ENCODE peak calls at places on chromosomes 2 and 18, in seven cellular contexts. One of them, this sample, is unnamed. For H3K4me1, the result is how much of the 10 kb centered on the place peaks cover.

GRCh38 chr2:220789961-220790360 is 782.1 kb downstream of the EPHA4 start:
- DNase-seq in adrenal gland: peak
- DNase-seq in GM23338: no peak
- DNase-seq in fibroblast of lung: peak
- DNase-seq in left ventricle myocardium inferior: no peak
- DNase-seq in DND-41: no peak
- DNase-seq in uterus: no peak
- DNase-seq in this sample: no peak

GRCh38 chr18:45156941-45157340 is 458.3 kb upstream of the SLC14A2 start:
- DNase-seq in GM23338: no peak
- DNase-seq in fibroblast of lung: peak
- DNase-seq in DND-41: no peak
- DNase-seq in left ventricle myocardium inferior: no peak
- DNase-seq in uterus: no peak
- DNase-seq in adrenal gland: no peak
- DNase-seq in this sample: no peak

GRCh38 chr2:217070611-217071010 is 210.7 kb upstream of the TNP1 start:
- DNase-seq in DND-41: no peak
- DNase-seq in left ventricle myocardium inferior: no peak
- DNase-seq in GM23338: no peak
- DNase-seq in uterus: no peak
- DNase-seq in adrenal gland: no peak
- DNase-seq in fibroblast of lung: no peak
- DNase-seq in this sample: no peak

GRCh38 chr2:159968282-159968900 is 94.0 kb downstream of the PLA2R1 start:
- DNase-seq in left ventricle myocardium inferior: no peak
- DNase-seq in uterus: no peak
- DNase-seq in fibroblast of lung: peak
- DNase-seq in DND-41: peak
- DNase-seq in GM23338: peak
- DNase-seq in adrenal gland: peak
- DNase-seq in this sample: peak

GRCh38 chr18:21571763-21572162 is 28.7 kb downstream of the ESCO1 start:
- DNase-seq in uterus: no peak
- DNase-seq in DND-41: no peak
- DNase-seq in GM23338: no peak
- DNase-seq in left ventricle myocardium inferior: no peak
- DNase-seq in adrenal gland: no peak
- DNase-seq in fibroblast of lung: peak
- DNase-seq in this sample: no peak

GRCh38 chr18:68449292-68449691 is 265.6 kb downstream of the TMX3 start:
- DNase-seq in GM23338: no peak
- DNase-seq in uterus: no peak
- DNase-seq in adrenal gland: no peak
- DNase-seq in DND-41: no peak
- DNase-seq in fibroblast of lung: peak
- DNase-seq in left ventricle myocardium inferior: no peak
- DNase-seq in this sample: no peak

GRCh38 chr2:133421516-133422324 is 146.5 kb downstream of the NCKAP5 start:
- DNase-seq in GM23338: peak
- DNase-seq in uterus: no peak
- DNase-seq in adrenal gland: no peak
- DNase-seq in left ventricle myocardium inferior: peak
- DNase-seq in fibroblast of lung: peak
- DNase-seq in DND-41: no peak
- DNase-seq in this sample: no peak

GRCh38 chr2:233679176-233679575 is 2.5 kb upstream of the UGT1A7 start:
- DNase-seq in left ventricle myocardium inferior: no peak
- DNase-seq in uterus: no peak
- DNase-seq in GM23338: no peak
- DNase-seq in fibroblast of lung: no peak
- DNase-seq in DND-41: no peak
- DNase-seq in adrenal gland: no peak
- DNase-seq in this sample: no peak

GRCh38 chr18:56975276-56975675 is 171.6 kb upstream of the BOD1L2 start:
- DNase-seq in left ventricle myocardium inferior: no peak
- DNase-seq in fibroblast of lung: no peak
- DNase-seq in GM23338: no peak
- DNase-seq in uterus: no peak
- DNase-seq in DND-41: no peak
- DNase-seq in adrenal gland: no peak
- DNase-seq in this sample: no peak

GRCh38 chr18:5093902-5094301 is 103.2 kb downstream of the AKAIN1 start:
- DNase-seq in GM23338: no peak
- DNase-seq in fibroblast of lung: no peak
- DNase-seq in DND-41: no peak
- DNase-seq in left ventricle myocardium inferior: no peak
- DNase-seq in uterus: no peak
- DNase-seq in adrenal gland: no peak
- DNase-seq in this sample: no peak

GRCh38 chr2:61135510-61135909 is 26.5 kb upstream of the C2orf74 start:
- DNase-seq in DND-41: no peak
- DNase-seq in adrenal gland: peak
- DNase-seq in fibroblast of lung: peak
- DNase-seq in GM23338: peak
- DNase-seq in left ventricle myocardium inferior: no peak
- DNase-seq in uterus: no peak
- DNase-seq in this sample: no peak

GRCh38 chr2:239223330-239224248 is 177.2 kb downstream of the HDAC4 start:
- DNase-seq in adrenal gland: no peak
- DNase-seq in uterus: peak
- DNase-seq in left ventricle myocardium inferior: no peak
- DNase-seq in DND-41: no peak
- DNase-seq in GM23338: no peak
- DNase-seq in fibroblast of lung: peak
- DNase-seq in this sample: peak

GRCh38 chr18:1014951-1015627 is 110.4 kb downstream of the ADCYAP1 start:
- DNase-seq in left ventricle myocardium inferior: no peak
- DNase-seq in fibroblast of lung: no peak
- DNase-seq in uterus: no peak
- DNase-seq in GM23338: peak
- DNase-seq in adrenal gland: no peak
- DNase-seq in DND-41: no peak
- DNase-seq in this sample: no peak

GRCh38 chr2:19883486-19883885 is 18.3 kb downstream of the TTC32 start:
- DNase-seq in uterus: no peak
- DNase-seq in adrenal gland: no peak
- DNase-seq in left ventricle myocardium inferior: no peak
- DNase-seq in GM23338: no peak
- DNase-seq in fibroblast of lung: no peak
- DNase-seq in DND-41: no peak
- DNase-seq in this sample: no peak

GRCh38 chr2:139909160-139909559 is 1129.0 kb upstream of the NXPH2 start:
- DNase-seq in DND-41: no peak
- DNase-seq in adrenal gland: no peak
- DNase-seq in GM23338: no peak
- DNase-seq in fibroblast of lung: no peak
- DNase-seq in uterus: no peak
- DNase-seq in left ventricle myocardium inferior: no peak
- DNase-seq in this sample: no peak

GRCh38 chr2:101699939-101700442 is 2.5 kb downstream of the MAP4K4 start:
- DNase-seq in DND-41: no peak
- DNase-seq in left ventricle myocardium inferior: no peak
- DNase-seq in GM23338: peak
- DNase-seq in fibroblast of lung: peak
- DNase-seq in uterus: no peak
- DNase-seq in adrenal gland: no peak
- DNase-seq in this sample: no peak

GRCh38 chr2:238369516-238370481 is 49.5 kb downstream of the TRAF3IP1 start:
- DNase-seq in uterus: no peak
- DNase-seq in GM23338: no peak
- DNase-seq in fibroblast of lung: no peak
- DNase-seq in left ventricle myocardium inferior: no peak
- DNase-seq in adrenal gland: peak
- DNase-seq in DND-41: no peak
- DNase-seq in this sample: no peak

GRCh38 chr2:16655457-16655837 is 10.2 kb downstream of the CYRIA start:
- DNase-seq in adrenal gland: no peak
- DNase-seq in GM23338: no peak
- DNase-seq in uterus: peak
- DNase-seq in left ventricle myocardium inferior: no peak
- DNase-seq in DND-41: no peak
- DNase-seq in fibroblast of lung: no peak
- DNase-seq in this sample: no peak

GRCh38 chr2:183059561-183059960 is 19.0 kb upstream of the DUSP19 start:
- DNase-seq in GM23338: no peak
- DNase-seq in left ventricle myocardium inferior: no peak
- DNase-seq in DND-41: no peak
- DNase-seq in uterus: no peak
- DNase-seq in fibroblast of lung: peak
- DNase-seq in adrenal gland: no peak
- DNase-seq in this sample: no peak

GRCh38 chr2:219059725-219060682 is 717 bp downstream of the IHH start:
- DNase-seq in GM23338: peak
- DNase-seq in fibroblast of lung: no peak
- DNase-seq in uterus: no peak
- DNase-seq in adrenal gland: no peak
- DNase-seq in left ventricle myocardium inferior: no peak
- DNase-seq in DND-41: no peak
- DNase-seq in this sample: no peak

GRCh38 chr2:85779641-85780315 is 26.0 kb downstream of the ATOH8 start:
- DNase-seq in adrenal gland: no peak
- DNase-seq in GM23338: no peak
- DNase-seq in uterus: no peak
- DNase-seq in left ventricle myocardium inferior: no peak
- DNase-seq in DND-41: no peak
- DNase-seq in fibroblast of lung: no peak
- DNase-seq in this sample: peak

GRCh38 chr2:33246432-33246831 is 230.0 kb upstream of the RASGRP3 start:
- DNase-seq in adrenal gland: no peak
- DNase-seq in left ventricle myocardium inferior: no peak
- DNase-seq in DND-41: no peak
- DNase-seq in GM23338: no peak
- DNase-seq in uterus: no peak
- DNase-seq in fibroblast of lung: no peak
- DNase-seq in this sample: no peak

GRCh38 chr2:195548198-195548940 is 108.7 kb upstream of the SLC39A10 start:
- DNase-seq in DND-41: no peak
- DNase-seq in left ventricle myocardium inferior: no peak
- DNase-seq in GM23338: no peak
- DNase-seq in adrenal gland: no peak
- DNase-seq in fibroblast of lung: no peak
- DNase-seq in uterus: no peak
- DNase-seq in this sample: no peak

GRCh38 chr2:32418777-32419176 is 62.0 kb downstream of the BIRC6 start:
- DNase-seq in DND-41: no peak
- DNase-seq in fibroblast of lung: peak
- DNase-seq in adrenal gland: no peak
- DNase-seq in left ventricle myocardium inferior: no peak
- DNase-seq in GM23338: no peak
- DNase-seq in uterus: no peak
- DNase-seq in this sample: no peak

GRCh38 chr18:23631746-23632145 is 31.0 kb downstream of the ANKRD29 start:
- DNase-seq in GM23338: peak
- DNase-seq in adrenal gland: no peak
- DNase-seq in left ventricle myocardium inferior: no peak
- DNase-seq in uterus: no peak
- DNase-seq in fibroblast of lung: no peak
- DNase-seq in DND-41: no peak
- DNase-seq in this sample: no peak
- H3K4me3 ChIP-seq in GM23338: no peak
- H3K4me3 ChIP-seq in adrenal gland: no peak
- H3K4me3 ChIP-seq in left ventricle myocardium inferior: no peak
- H3K4me3 ChIP-seq in uterus: no peak
- H3K4me3 ChIP-seq in fibroblast of lung: no peak
- H3K4me3 ChIP-seq in DND-41: no peak
- H3K4me3 ChIP-seq in this sample: no peak

DNA sequence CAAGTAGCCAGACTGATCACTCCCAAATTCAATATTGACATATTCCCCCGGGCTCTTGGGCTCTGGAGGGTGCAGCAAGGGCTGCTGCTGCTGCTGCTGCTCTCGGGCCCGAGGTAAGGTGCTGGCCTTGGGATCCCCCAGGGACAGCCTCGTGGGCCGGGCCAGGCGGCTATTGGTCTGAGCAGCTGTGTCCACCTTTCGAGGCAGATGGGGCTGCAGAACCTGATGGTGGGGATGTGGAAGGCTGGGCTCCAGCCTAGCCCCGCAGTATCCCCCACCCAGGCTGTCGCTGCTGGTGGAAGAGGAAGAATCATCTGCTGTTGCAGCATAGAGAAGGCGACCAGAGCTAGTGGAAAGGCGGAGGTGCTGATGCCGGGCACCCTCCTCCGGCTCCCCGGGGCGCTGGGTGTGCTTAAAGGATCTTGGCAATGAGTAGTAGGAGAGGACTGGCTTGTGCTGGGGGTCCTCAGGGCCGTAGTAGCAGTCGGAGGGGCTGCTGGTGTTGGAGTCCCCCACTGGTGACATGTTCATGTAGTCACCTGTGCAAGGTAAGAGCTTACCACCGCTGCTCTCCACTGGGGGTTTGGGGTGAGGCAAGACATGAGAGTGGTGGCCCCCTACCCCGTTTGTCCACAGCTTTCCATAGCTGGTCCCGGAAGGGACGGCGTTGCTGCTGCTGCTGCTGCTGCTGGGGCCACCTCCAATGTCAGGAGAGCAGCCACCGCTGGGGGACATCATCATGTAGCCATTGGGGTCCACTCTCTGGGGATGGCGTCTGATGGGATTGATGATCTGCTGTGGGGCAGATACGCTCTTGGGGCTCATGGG is 3.4 kb downstream of the IRS1 start:
- DNase-seq in uterus: peak
- DNase-seq in GM23338: no peak
- DNase-seq in left ventricle myocardium inferior: peak
- DNase-seq in fibroblast of lung: peak
- DNase-seq in adrenal gland: peak
- DNase-seq in DND-41: no peak
- DNase-seq in this sample: peak
- H3K4me1 ChIP-seq in uterus: under half
- H3K4me1 ChIP-seq in GM23338: under half
- H3K4me1 ChIP-seq in left ventricle myocardium inferior: half or more
- H3K4me1 ChIP-seq in fibroblast of lung: under half
- H3K4me1 ChIP-seq in adrenal gland: under half
- H3K4me1 ChIP-seq in DND-41: half or more
- H3K4me1 ChIP-seq in this sample: under half

GRCh38 chr2:149370061-149370775 is 39.8 kb downstream of the LYPD6 start:
- DNase-seq in adrenal gland: no peak
- DNase-seq in GM23338: no peak
- DNase-seq in left ventricle myocardium inferior: no peak
- DNase-seq in DND-41: no peak
- DNase-seq in fibroblast of lung: no peak
- DNase-seq in uterus: no peak
- DNase-seq in this sample: no peak
- H3K4me3 ChIP-seq in adrenal gland: no peak
- H3K4me3 ChIP-seq in GM23338: no peak
- H3K4me3 ChIP-seq in left ventricle myocardium inferior: no peak
- H3K4me3 ChIP-seq in DND-41: no peak
- H3K4me3 ChIP-seq in fibroblast of lung: no peak
- H3K4me3 ChIP-seq in uterus: no peak
- H3K4me3 ChIP-seq in this sample: no peak

DNA sequence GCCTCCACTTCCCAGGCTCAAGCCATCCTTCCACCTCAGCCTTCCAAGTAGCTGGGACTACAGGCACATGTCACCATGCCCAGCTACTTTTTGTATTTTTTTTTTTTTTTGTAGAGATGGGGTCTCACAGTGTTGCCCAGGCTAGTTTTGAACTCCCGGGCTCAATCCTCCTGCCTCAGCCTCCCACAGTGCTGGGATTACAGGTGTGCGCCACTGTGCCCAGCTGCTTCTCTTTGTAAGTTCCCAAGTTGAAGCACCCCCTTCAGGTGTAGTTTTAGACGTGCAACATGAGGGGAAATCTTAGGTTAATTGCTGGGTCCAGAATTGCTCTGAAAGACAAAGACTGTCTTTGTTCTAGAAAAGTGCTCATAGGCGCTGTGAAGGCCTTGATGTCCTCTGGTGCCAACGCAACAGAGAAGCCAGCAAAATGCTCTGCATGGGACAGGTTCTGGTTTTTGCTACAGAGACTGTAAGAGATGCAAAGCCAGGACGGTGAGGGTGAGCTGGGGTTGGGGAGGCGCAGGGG is 46.6 kb downstream of the RRM2 start:
- DNase-seq in left ventricle myocardium inferior: no peak
- DNase-seq in DND-41: no peak
- DNase-seq in uterus: no peak
- DNase-seq in fibroblast of lung: no peak
- DNase-seq in adrenal gland: no peak
- DNase-seq in GM23338: peak
- DNase-seq in this sample: no peak
- H3K4me1 ChIP-seq in left ventricle myocardium inferior: under half
- H3K4me1 ChIP-seq in DND-41: under half
- H3K4me1 ChIP-seq in uterus: under half
- H3K4me1 ChIP-seq in fibroblast of lung: under half
- H3K4me1 ChIP-seq in adrenal gland: under half
- H3K4me1 ChIP-seq in GM23338: under half
- H3K4me1 ChIP-seq in this sample: under half